ENCODE peak calls at places on chromosomes 12 and 14, in four cellular contexts. V is A549, Y is WTC11, N is K562. F is an unnamed sample.

GRCh38 chr12:24778486-24779304 is 170.2 kb downstream of the BCAT1 start:
- DNase-seq in V (peak; percentile 42), Y (no peak), N (peak; percentile 64), F (peak; percentile 58)

GRCh38 chr12:95218164-95218851 is 701 bp downstream of the VEZT start:
- DNase-seq in V (no peak), Y (no peak), N (no peak), F (no peak)

GRCh38 chr12:124550123-124551089 is 17.0 kb downstream of the NCOR2 start:
- DNase-seq in V (no peak), Y (no peak), N (no peak), F (no peak)

GRCh38 chr14:93975791-93976476 is 436 bp downstream of the ASB2 start:
- DNase-seq in V (no peak), Y (no peak), N (no peak), F (no peak)

GRCh38 chr14:55348766-55349453 is 62.7 kb downstream of the ATG14 start:
- DNase-seq in V (no peak), Y (no peak), N (no peak), F (no peak)

GRCh38 chr12:67449591-67450052 is 180.5 kb downstream of the CAND1 start:
- DNase-seq in V (no peak), Y (no peak), N (no peak), F (no peak)

GRCh38 chr12:127623362-127623761 is 643.6 kb upstream of the TMEM132C start:
- DNase-seq in V (no peak), Y (no peak), N (no peak), F (no peak)

GRCh38 chr14:31787377-31787776 is 226.2 kb downstream of the NUBPL start:
- DNase-seq in V (peak; percentile 50), Y (no peak), N (peak; percentile 5), F (peak; percentile 72)

GRCh38 chr12:92384571-92384970 is 238.9 kb upstream of the BTG1 start:
- DNase-seq in V (no peak), Y (no peak), N (no peak), F (no peak)

GRCh38 chr14:105774001-105774400 is 247.6 kb downstream of the TMEM121 start:
- DNase-seq in V (no peak), Y (no peak), N (no peak), F (no peak)

GRCh38 chr14:35254736-35255135 is 37.4 kb upstream of the PSMA6 start:
- DNase-seq in V (no peak), Y (no peak), N (no peak), F (no peak)

GRCh38 chr12:52007158-52007921 is 594 bp downstream of the TAMALIN start:
- DNase-seq in V (no peak), Y (peak; percentile 43), N (no peak), F (no peak)

GRCh38 chr12:57621497-57622292 is 10.5 kb downstream of the ARHGEF25 start:
- DNase-seq in V (peak; percentile 64), Y (peak; percentile 77), N (peak; percentile 86), F (no peak)

GRCh38 chr12:63020269-63020668 is 85.3 kb upstream of the PPM1H start:
- DNase-seq in V (no peak), Y (no peak), N (no peak), F (no peak)

GRCh38 chr12:12704593-12705230 is 8.7 kb upstream of the GPR19 start:
- DNase-seq in V (peak; percentile 94), Y (peak; percentile 38), N (peak; percentile 69), F (peak; percentile 92)

GRCh38 chr12:52539821-52540173 is 13.1 kb downstream of the KRT71 start:
- DNase-seq in V (no peak), Y (no peak), N (no peak), F (no peak)

GRCh38 chr12:1845886-1846285 is 25.5 kb downstream of the LRTM2 start:
- DNase-seq in V (no peak), Y (no peak), N (no peak), F (no peak)

GRCh38 chr12:53743277-53744129 is 8.3 kb downstream of the CISTR start:
- DNase-seq in V (peak; percentile 60), Y (peak; percentile 78), N (peak; percentile 87), F (peak; percentile 56)

GRCh38 chr12:48601013-48601756 is 31.3 kb upstream of the LALBA start:
- DNase-seq in V (no peak), Y (peak; percentile 56), N (no peak), F (no peak)

DNA sequence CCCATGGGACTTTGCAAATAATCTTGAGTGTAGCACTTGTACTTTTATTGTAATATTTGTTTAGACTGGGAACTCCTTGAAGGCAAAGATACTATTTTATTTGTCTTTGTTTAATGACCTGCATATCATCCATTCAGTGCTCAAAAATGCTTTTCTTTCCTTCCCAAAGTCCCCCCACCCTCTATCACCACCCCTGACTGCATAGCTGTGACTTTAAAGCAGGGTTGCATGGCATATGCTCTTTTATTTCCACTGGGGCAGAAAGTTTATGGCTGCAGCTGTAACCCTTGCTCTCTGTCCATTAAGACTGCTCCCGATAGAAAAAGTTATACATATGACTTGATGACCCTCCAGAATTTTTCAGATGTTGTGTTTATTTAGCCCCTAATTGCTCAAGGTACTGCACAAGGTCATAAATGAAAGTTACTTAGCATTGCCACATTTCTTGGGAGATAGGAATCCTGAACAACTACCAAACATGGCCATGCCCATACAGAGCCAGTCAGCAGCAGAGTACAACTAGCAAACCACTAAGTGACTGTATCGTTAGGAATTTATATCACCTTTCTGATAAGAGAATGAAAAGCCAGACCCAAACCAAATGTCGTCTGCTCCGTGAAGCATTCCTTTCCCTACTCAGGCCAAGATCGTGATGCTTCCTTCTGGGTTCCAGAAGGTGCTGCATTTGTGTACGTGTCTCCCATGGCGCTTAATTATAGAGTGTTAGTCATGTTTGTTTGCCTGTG is 114.3 kb downstream of the DIP2B start:
- DNase-seq in V (peak; percentile 30), Y (no peak), N (no peak), F (no peak)
- TF ChIP-seq NR3C1 in V (no peak), Y (no peak), N (no peak), F (no peak)

GRCh38 chr12:89919241-89919906 is 210.7 kb upstream of the ATP2B1 start:
- DNase-seq in V (no peak), Y (no peak), N (no peak), F (no peak)
- TF ChIP-seq NR3C1 in V (no peak), Y (no peak), N (no peak), F (no peak)

GRCh38 chr14:50233335-50234250 is 2.2 kb upstream of the SOS2 start:
- DNase-seq in V (no peak), Y (no peak), N (no peak), F (peak; percentile 67)
- TF ChIP-seq NR3C1 in V (no peak), Y (no peak), N (no peak), F (no peak)

GRCh38 chr14:101843038-101843437 is 81.5 kb downstream of the PPP2R5C start:
- DNase-seq in V (no peak), Y (no peak), N (no peak), F (no peak)

GRCh38 chr14:101844752-101845151 is 83.2 kb downstream of the PPP2R5C start:
- DNase-seq in V (no peak), Y (no peak), N (no peak), F (no peak)

GRCh38 chr14:101843665-101844064 is 82.2 kb downstream of the PPP2R5C start:
- DNase-seq in V (peak; percentile 24), Y (no peak), N (no peak), F (no peak)

GRCh38 chr14:101845496-101845895 is 84.0 kb downstream of the PPP2R5C start:
- DNase-seq in V (no peak), Y (no peak), N (no peak), F (no peak)

GRCh38 chr14:101844219-101844618 is 82.7 kb downstream of the PPP2R5C start:
- DNase-seq in V (no peak), Y (no peak), N (no peak), F (no peak)
- TF ChIP-seq NR3C1 in V (no peak), Y (no peak), N (no peak), F (no peak)

GRCh38 chr12:128817115-128818015 is 6.4 kb downstream of the SLC15A4 start:
- DNase-seq in V (no peak), Y (no peak), N (no peak), F (no peak)
- TF ChIP-seq NR3C1 in V (no peak), Y (no peak), N (no peak), F (no peak)

GRCh38 chr12:78096909-78097597 is 266.4 kb downstream of the NAV3 start:
- DNase-seq in V (no peak), Y (no peak), N (no peak), F (no peak)

GRCh38 chr12:78099806-78100205 is 269.1 kb downstream of the NAV3 start:
- DNase-seq in V (no peak), Y (no peak), N (no peak), F (no peak)

GRCh38 chr12:78101946-78102635 is 271.4 kb downstream of the NAV3 start:
- DNase-seq in V (peak; percentile 32), Y (peak; percentile 22), N (no peak), F (no peak)

GRCh38 chr12:78095623-78096022 is 264.9 kb downstream of the NAV3 start:
- DNase-seq in V (no peak), Y (no peak), N (no peak), F (no peak)

GRCh38 chr12:78101181-78101876 is 270.6 kb downstream of the NAV3 start:
- DNase-seq in V (no peak), Y (no peak), N (no peak), F (no peak)
- TF ChIP-seq NR3C1 in V (no peak), Y (no peak), N (no peak), F (no peak)

F was measured in HepG2.